ENCODE peak calls at places on chromosomes 11 and 22, in six cellular contexts. A is occipital lobe; N is lung microvascular endothelial cell; E is caudate nucleus; Z is stimulated activated CD4-positive, alpha-beta T cell treated with anti-CD3 and anti-CD28 coated beads, TNF-alpha, amount 100 ng/mL, for 24 hours; V is amygdala. R is an unnamed sample.

GRCh38 chr11:117830674-117831351 is 6.3 kb upstream of the FXYD2 start:
- DNase-seq in N (no peak), E (no peak), Z (no peak), A (no peak), V (no peak), R (no peak)

GRCh38 chr22:45615364-45615763 is 56.3 kb upstream of the ATXN10 start:
- DNase-seq in A (no peak), N (no peak), E (no peak), Z (no peak), V (no peak), R (no peak)

GRCh38 chr11:3162410-3163240 is 2.5 kb downstream of the OSBPL5 start:
- DNase-seq in N (no peak), V (no peak), A (no peak), Z (no peak), E (no peak), R (peak; percentile 44)

GRCh38 chr11:16896716-16897115 is 117.5 kb downstream of the PLEKHA7 start:
- DNase-seq in Z (no peak), E (no peak), V (no peak), A (no peak), N (no peak), R (no peak)

GRCh38 chr11:110478410-110478809 is 48.7 kb downstream of the FDX1 start:
- DNase-seq in A (no peak), Z (no peak), V (no peak), E (no peak), N (no peak), R (no peak)

GRCh38 chr22:45125198-45125597 is 38.5 kb upstream of the NUP50 start:
- DNase-seq in N (no peak), A (peak; percentile 23), V (no peak), Z (no peak), E (no peak), R (no peak)

GRCh38 chr11:123469089-123469488 is 39.0 kb downstream of the GRAMD1B start:
- DNase-seq in N (peak; percentile 47), Z (no peak), A (no peak), V (no peak), E (no peak), R (no peak)

GRCh38 chr22:50526849-50527801 is 1.7 kb upstream of the SCO2 start:
- DNase-seq in V (no peak), E (no peak), A (no peak), Z (no peak), N (no peak), R (no peak)

GRCh38 chr11:1391165-1392010 is 1.7 kb downstream of the BRSK2 start:
- DNase-seq in V (peak; percentile 66), Z (no peak), A (peak; percentile 49), N (no peak), E (peak; percentile 73), R (peak; percentile 59)

GRCh38 chr11:65539401-65540289 is 14.8 kb downstream of the SCYL1 start:
- DNase-seq in V (no peak), Z (no peak), A (no peak), N (no peak), E (peak; percentile 21), R (peak; percentile 53)

GRCh38 chr22:33539902-33540751 is 380.1 kb downstream of the LARGE1 start:
- DNase-seq in A (no peak), Z (no peak), E (peak; percentile 6), N (no peak), V (peak; percentile 6), R (peak; percentile 4)

GRCh38 chr11:68661697-68662603 is 22.4 kb upstream of the GAL start:
- DNase-seq in A (no peak), V (no peak), E (no peak), N (no peak), Z (no peak), R (no peak)

GRCh38 chr11:12117200-12117995 is 7.0 kb downstream of the MICAL2 start:
- DNase-seq in A (no peak), Z (no peak), N (peak; percentile 23), E (no peak), V (no peak), R (no peak)